ENCODE peak calls at places on chromosomes 7 and 10, in six cellular contexts. M is sigmoid colon, Q is H1, S is cardiac muscle cell, R is tibial artery, T is aorta. V is an unnamed sample. For H3K9me3, the result is how much of the 10 kb centered on the place peaks cover.

GRCh38 chr7:137975768-137976167 is 26.1 kb downstream of the CREB3L2 start:
- DNase-seq in R (no peak), T (no peak), M (no peak), Q (no peak), S (no peak), V (no peak)

GRCh38 chr7:74480861-74481417 is 27.2 kb downstream of the GTF2IRD1 start:
- DNase-seq in Q (no peak), T (peak), M (peak), R (peak), S (no peak), V (peak)

GRCh38 chr7:4819450-4820404 is 42.1 kb downstream of the PAPOLB start:
- DNase-seq in Q (no peak), T (peak), R (no peak), S (no peak), M (peak), V (no peak)

GRCh38 chr7:36284470-36284869 is 105.2 kb upstream of the ANLN start:
- DNase-seq in Q (peak), S (no peak), M (peak), R (peak), T (peak), V (no peak)

GRCh38 chr10:76453997-76454396 is 1022.6 kb downstream of the LRMDA start:
- DNase-seq in Q (no peak), T (no peak), M (no peak), R (no peak), S (no peak), V (no peak)

GRCh38 chr10:125203186-125203800 is 42.9 kb upstream of the CTBP2 start:
- DNase-seq in Q (no peak), M (no peak), T (no peak), S (no peak), R (no peak), V (no peak)

GRCh38 chr10:91772461-91772860 is 25.8 kb upstream of the TNKS2 start:
- DNase-seq in T (no peak), R (no peak), Q (no peak), S (no peak), M (no peak), V (no peak)

GRCh38 chr7:112421666-112422486 is 28.4 kb upstream of the IFRD1 start:
- DNase-seq in S (no peak), Q (no peak), R (no peak), T (no peak), M (no peak), V (no peak)

GRCh38 chr7:135253851-135254815 is 20.5 kb downstream of the STRA8 start:
- DNase-seq in T (peak), R (peak), M (peak), S (peak), Q (no peak), V (no peak)

GRCh38 chr10:17479015-17479615 is 24.7 kb upstream of the ST8SIA6 start:
- DNase-seq in M (no peak), T (no peak), Q (no peak), R (no peak), S (no peak), V (no peak)

GRCh38 chr7:57417736-57418135 is 32.2 kb upstream of the ZNF716 start:
- DNase-seq in R (no peak), Q (no peak), M (peak), T (no peak), S (no peak), V (no peak)
- H3K9me3 ChIP-seq in R (under half), Q (half or more), M (under half), T (under half), S (under half), V (under half)

DNA sequence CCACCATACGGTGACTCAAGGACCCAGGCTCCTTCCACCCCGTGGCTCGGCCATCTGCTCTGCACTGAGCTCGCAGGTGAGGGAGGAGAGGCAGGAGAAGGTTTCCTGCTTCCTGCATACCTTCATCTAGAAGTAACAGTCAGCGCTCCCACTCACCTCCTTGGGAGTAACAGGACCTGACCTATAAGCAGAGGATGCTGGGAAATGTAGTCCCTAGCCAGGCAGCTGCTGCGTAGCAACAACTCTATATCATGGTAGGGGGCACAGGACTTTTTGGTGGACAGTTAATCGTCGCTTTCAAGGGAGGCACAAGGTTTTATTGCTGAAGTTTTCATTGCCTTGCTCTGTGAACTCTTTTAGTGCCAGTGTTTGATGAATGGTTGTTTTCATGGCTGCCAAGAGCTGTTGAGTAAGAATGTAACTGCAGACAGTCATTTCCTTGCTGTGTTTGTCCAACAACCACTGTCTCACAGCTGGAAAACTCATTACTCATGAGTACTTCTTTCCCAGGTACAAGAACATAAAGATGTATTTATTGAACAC is 10.2 kb upstream of the ZFYVE27 start:
- DNase-seq in S (no peak), M (no peak), Q (no peak), R (no peak), T (no peak), V (peak)
- H3K9me3 ChIP-seq in S (under half), M (under half), Q (under half), R (under half), T (under half), V (under half)

GRCh38 chr7:108584211-108584610 is 14.5 kb downstream of the DNAJB9 start:
- DNase-seq in Q (no peak), T (no peak), M (no peak), R (no peak), S (no peak), V (no peak)

GRCh38 chr7:108580298-108580697 is 10.6 kb downstream of the DNAJB9 start:
- DNase-seq in R (no peak), S (no peak), T (no peak), M (no peak), Q (no peak), V (no peak)

GRCh38 chr7:108578937-108579336 is 9.3 kb downstream of the DNAJB9 start:
- DNase-seq in S (no peak), T (no peak), Q (no peak), R (no peak), M (no peak), V (no peak)

GRCh38 chr7:108585843-108586242 is 16.2 kb downstream of the DNAJB9 start:
- DNase-seq in S (peak), Q (no peak), R (no peak), T (no peak), M (no peak), V (no peak)

DNA sequence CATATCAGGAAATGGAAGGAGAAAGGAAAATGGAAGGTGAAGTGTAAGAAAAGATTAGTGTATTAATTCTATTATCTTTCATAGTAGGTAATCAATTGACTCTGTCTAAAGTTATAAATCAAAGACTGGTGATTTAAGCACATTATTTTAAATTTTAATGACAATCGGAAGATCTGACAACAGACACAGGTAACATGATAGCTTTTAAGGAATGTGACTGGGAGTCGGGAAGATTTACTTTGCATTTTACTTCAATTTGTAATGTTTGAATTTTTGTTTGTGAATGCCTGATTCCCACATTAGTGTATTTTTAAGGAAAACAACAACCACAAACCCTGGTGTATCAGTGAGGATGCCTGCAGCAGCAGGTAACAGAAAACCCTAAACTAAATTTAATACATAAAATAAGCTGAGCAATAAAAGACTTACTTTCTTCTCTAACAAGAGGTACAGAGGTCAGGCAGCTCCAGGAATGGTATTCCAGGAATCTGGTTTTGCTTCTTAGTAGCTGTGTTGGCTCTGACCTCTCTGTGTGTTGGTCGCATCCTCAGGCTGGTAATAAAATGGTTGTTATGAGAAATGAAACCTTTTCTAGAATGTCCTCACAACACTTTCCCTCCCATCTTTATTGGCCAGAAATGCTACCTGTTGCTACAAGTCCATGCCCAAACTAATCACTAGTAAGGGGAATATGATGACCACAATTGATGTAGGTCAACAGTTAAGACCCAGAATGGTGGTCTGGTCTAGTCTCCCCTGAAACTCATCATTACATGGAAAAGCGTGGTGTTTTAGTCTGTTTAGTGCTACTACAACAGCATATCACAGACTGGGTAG is 12.2 kb downstream of the DNAJB9 start:
- DNase-seq in M (no peak), R (no peak), T (no peak), Q (no peak), S (peak), V (no peak)
- H3K9me3 ChIP-seq in M (under half), R (under half), T (under half), Q (under half), S (under half), V (under half)

GRCh38 chr7:2028733-2029132 is 204.0 kb downstream of the MAD1L1 start:
- DNase-seq in S (no peak), T (peak), M (no peak), Q (no peak), R (peak), V (peak)
- H3K9me3 ChIP-seq in S (under half), T (under half), M (under half), Q (under half), R (under half), V (under half)

DNA sequence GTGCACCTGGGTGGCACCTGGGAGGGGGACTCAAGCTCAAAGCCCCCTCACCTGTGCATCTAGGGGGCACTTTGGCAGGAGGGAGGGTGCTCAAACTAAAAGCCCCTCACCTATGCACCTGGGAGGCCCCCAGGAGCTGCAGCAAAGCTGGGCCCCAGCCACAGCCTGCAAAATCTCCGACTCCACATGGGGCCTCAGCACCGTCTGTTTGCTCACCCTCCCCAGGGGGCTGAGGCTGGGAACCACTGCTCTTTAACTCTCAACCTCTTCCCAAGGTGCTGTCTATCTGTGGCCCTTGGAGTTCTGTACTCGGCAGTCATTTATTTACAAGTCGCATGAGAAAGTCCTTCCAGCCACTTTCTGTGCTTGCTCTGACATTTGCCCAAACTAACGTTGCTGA is 458.4 kb downstream of the DNAJB6 start:
- DNase-seq in M (no peak), Q (no peak), R (no peak), S (no peak), T (no peak), V (no peak)
- H3K9me3 ChIP-seq in M (under half), Q (under half), R (under half), S (under half), T (under half), V (under half)

GRCh38 chr7:157795631-157796030 is 458.8 kb downstream of the DNAJB6 start:
- DNase-seq in M (no peak), T (no peak), S (no peak), Q (no peak), R (no peak), V (no peak)
- H3K9me3 ChIP-seq in M (under half), T (under half), S (under half), Q (under half), R (under half), V (under half)

DNA sequence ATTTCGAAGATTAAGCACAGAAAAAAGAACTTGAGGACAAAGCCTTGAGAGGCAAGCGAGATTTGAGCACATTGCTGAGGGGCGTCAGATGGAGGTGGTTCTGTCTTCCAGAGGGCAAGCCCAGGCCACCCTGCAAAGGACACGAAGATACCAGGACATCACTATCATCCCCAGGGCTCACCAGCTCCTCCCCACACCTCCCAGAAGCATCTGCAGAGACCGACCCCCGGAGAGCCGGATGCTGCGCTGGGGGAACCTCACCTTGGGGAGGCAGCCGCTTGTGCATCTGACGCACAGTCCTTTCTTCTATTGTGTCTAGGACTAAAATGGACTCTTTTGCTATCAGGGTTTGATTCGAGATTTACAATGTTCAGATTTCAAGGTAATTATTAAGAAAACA is 259.7 kb downstream of the DNAJB6 start:
- DNase-seq in M (no peak), R (no peak), S (no peak), Q (no peak), T (no peak), V (no peak)
- H3K9me3 ChIP-seq in M (under half), R (under half), S (under half), Q (under half), T (under half), V (under half)

V was measured in right lobe of liver.